ENCODE peak calls at places on chromosomes 16 and 17, in eight cellular contexts. E is tibial artery; Y is body of pancreas; L is MM.1S; K is mesendoderm; S is CD8-positive, alpha-beta memory T cell; V is tibial nerve; A is keratinocyte. Z is an unnamed sample. For H3K27me3, the result is how much of the 10 kb centered on the place peaks cover.

GRCh38 chr17:71975998-71976649 is 144.7 kb upstream of the SOX9 start:
- DNase-seq in S (no peak), V (peak), A (peak), K (peak), L (no peak), E (peak), Y (peak), Z (no peak)

GRCh38 chr17:45103269-45103795 is 29.0 kb downstream of the PLCD3 start:
- DNase-seq in Y (no peak), S (no peak), A (no peak), E (no peak), L (no peak), V (no peak), K (no peak), Z (no peak)

GRCh38 chr17:81481815-81482505 is 30.6 kb downstream of the ACTG1 start:
- DNase-seq in Y (no peak), E (no peak), L (no peak), A (no peak), V (no peak), K (no peak), S (no peak), Z (no peak)

GRCh38 chr16:52070341-52071057 is 476.4 kb downstream of the TOX3 start:
- DNase-seq in Y (no peak), V (no peak), L (no peak), S (no peak), E (no peak), K (no peak), A (no peak), Z (no peak)

GRCh38 chr17:45226620-45227019 is 4.9 kb downstream of the FMNL1 start:
- DNase-seq in S (no peak), A (no peak), E (no peak), K (no peak), V (no peak), Y (no peak), L (peak), Z (no peak)

GRCh38 chr17:3554440-3554839 is 3.2 kb downstream of the TRPV3 start:
- DNase-seq in A (no peak), Y (no peak), V (no peak), L (no peak), E (no peak), S (no peak), K (no peak), Z (no peak)

GRCh38 chr17:3556905-3557767 is 476 bp downstream of the TRPV3 start:
- DNase-seq in A (no peak), S (no peak), L (peak), Y (no peak), K (no peak), V (no peak), E (no peak), Z (no peak)

GRCh38 chr17:28949185-28950016 is 1.9 kb downstream of the PHF12 start:
- DNase-seq in V (peak), Y (peak), K (peak), S (peak), A (no peak), L (peak), E (peak), Z (peak)

GRCh38 chr16:18932243-18932997 is 6.2 kb upstream of the SMG1 start:
- DNase-seq in E (peak), L (no peak), S (no peak), Y (no peak), V (no peak), A (no peak), K (no peak), Z (no peak)

GRCh38 chr17:45971698-45972141 is 27.3 kb upstream of the STH start:
- DNase-seq in L (no peak), V (no peak), E (no peak), K (peak), S (no peak), A (no peak), Y (no peak), Z (no peak)

GRCh38 chr17:75124041-75124818 is 7.3 kb downstream of the NT5C start:
- DNase-seq in L (no peak), K (no peak), Y (peak), V (no peak), A (peak), E (peak), S (peak), Z (peak)

GRCh38 chr17:56812971-56813388 is 20.7 kb downstream of the C17orf67 start:
- DNase-seq in L (no peak), E (no peak), S (no peak), V (no peak), Y (no peak), K (no peak), A (no peak), Z (no peak)

GRCh38 chr17:46043606-46044005 is 44.6 kb downstream of the STH start:
- DNase-seq in Y (no peak), L (no peak), S (no peak), A (no peak), V (no peak), E (no peak), K (no peak), Z (no peak)

GRCh38 chr17:39170558-39170957 is 4.6 kb upstream of the ARL5C start:
- DNase-seq in E (no peak), S (no peak), Y (no peak), K (no peak), V (no peak), A (no peak), L (no peak), Z (no peak)

GRCh38 chr17:50691550-50692447 is 15.9 kb downstream of the ANKRD40 start:
- DNase-seq in K (no peak), L (no peak), V (no peak), E (no peak), Y (peak), S (no peak), A (no peak), Z (no peak)

GRCh38 chr16:27911486-27911885 is 152.0 kb downstream of the GSG1L start:
- DNase-seq in E (no peak), A (no peak), K (no peak), S (no peak), L (no peak), Y (no peak), V (no peak), Z (no peak)

GRCh38 chr17:51078009-51078592 is 42.6 kb downstream of the SPAG9 start:
- DNase-seq in L (no peak), V (no peak), K (no peak), E (no peak), A (no peak), S (no peak), Y (no peak), Z (peak)

GRCh38 chr17:3636908-3637373 is 381 bp downstream of the CTNS start:
- DNase-seq in L (no peak), A (no peak), K (peak), Y (no peak), E (no peak), S (no peak), V (no peak), Z (no peak)

GRCh38 chr17:17900615-17901520 is 64.1 kb upstream of the SREBF1 start:
- DNase-seq in S (no peak), A (no peak), E (peak), V (peak), K (peak), L (no peak), Y (peak), Z (peak)

GRCh38 chr17:17606416-17607000 is 15.0 kb upstream of the PEMT start:
- DNase-seq in Y (no peak), A (no peak), V (no peak), E (no peak), L (no peak), K (no peak), S (no peak), Z (no peak)

GRCh38 chr17:50129303-50129945 is 536 bp downstream of the SAMD14 start:
- DNase-seq in K (peak), Y (no peak), S (peak), V (no peak), E (peak), L (no peak), A (no peak), Z (no peak)

GRCh38 chr16:12229759-12230594 is 253.4 kb downstream of the SNX29 start:
- DNase-seq in Y (peak), E (no peak), V (no peak), A (no peak), K (no peak), S (no peak), L (no peak), Z (no peak)

GRCh38 chr17:4850236-4850635 is 17.1 kb downstream of the MINK1 start:
- DNase-seq in S (no peak), Y (no peak), A (no peak), K (no peak), E (no peak), V (no peak), L (no peak), Z (no peak)

GRCh38 chr17:73770115-73770848 is 126.0 kb upstream of the SDK2 start:
- DNase-seq in V (peak), Y (peak), K (peak), E (peak), L (no peak), A (peak), S (no peak), Z (no peak)

GRCh38 chr17:57557793-57558681 is 187.1 kb downstream of the CCDC182 start:
- DNase-seq in Y (no peak), E (no peak), L (no peak), A (peak), V (no peak), S (no peak), K (peak), Z (no peak)

GRCh38 chr16:84703671-84704070 is 3.9 kb downstream of the USP10 start:
- DNase-seq in E (no peak), A (no peak), K (no peak), S (no peak), Y (no peak), L (no peak), V (no peak), Z (no peak)

GRCh38 chr16:583815-584591 is 5.9 kb upstream of the RAB40C start:
- DNase-seq in K (no peak), E (no peak), A (no peak), L (no peak), V (no peak), S (no peak), Y (no peak), Z (no peak)

GRCh38 chr17:78484300-78485159 is 92.7 kb downstream of the DNAH17 start:
- DNase-seq in Y (no peak), K (peak), S (peak), L (no peak), A (no peak), E (no peak), V (no peak), Z (peak)

GRCh38 chr16:86577314-86577971 is 906 bp upstream of the FOXL1 start:
- DNase-seq in V (no peak), A (no peak), Y (no peak), E (peak), S (no peak), K (peak), L (no peak), Z (no peak)

GRCh38 chr17:36124879-36125824 is 21.5 kb downstream of the CCL4 start:
- DNase-seq in A (no peak), L (no peak), K (peak), Y (no peak), E (no peak), V (no peak), S (no peak), Z (peak)

GRCh38 chr17:15999974-16000827 is 577 bp downstream of the TTC19 start:
- DNase-seq in E (peak), V (no peak), S (no peak), Y (peak), K (peak), A (no peak), L (no peak), Z (no peak)

GRCh38 chr17:57289613-57290012 is 33.3 kb downstream of the MSI2 start:
- DNase-seq in K (no peak), L (no peak), E (no peak), Y (no peak), S (no peak), A (no peak), V (no peak), Z (no peak)

GRCh38 chr16:2511128-2511785 is 2.5 kb upstream of the ATP6V0C start:
- DNase-seq in A (no peak), E (peak), V (peak), K (peak), L (no peak), Y (no peak), S (no peak), Z (peak)

GRCh38 chr17:8041249-8041928 is 2.5 kb downstream of the ALOX15B start:
- DNase-seq in Y (peak), V (peak), K (peak), A (no peak), S (no peak), L (peak), E (peak), Z (no peak)

GRCh38 chr17:15092762-15093161 is 172.4 kb downstream of the PMP22 start:
- DNase-seq in V (no peak), L (no peak), S (no peak), K (no peak), Y (no peak), E (no peak), A (no peak), Z (no peak)

GRCh38 chr17:8954339-8954738 is 11.2 kb downstream of the PIK3R5 start:
- DNase-seq in A (no peak), E (peak), S (peak), L (no peak), V (peak), Y (peak), K (peak), Z (peak)

GRCh38 chr16:25110392-25110947 is 1.1 kb upstream of the LCMT1 start:
- DNase-seq in S (no peak), A (no peak), E (no peak), L (no peak), V (no peak), Y (no peak), K (no peak), Z (no peak)

GRCh38 chr16:87608400-87608985 is 6.2 kb downstream of the JPH3 start:
- DNase-seq in A (peak), Y (peak), S (no peak), V (peak), E (peak), L (peak), K (peak), Z (peak)

GRCh38 chr16:87607871-87608270 is 5.6 kb downstream of the JPH3 start:
- DNase-seq in V (no peak), Y (no peak), E (no peak), K (no peak), S (no peak), A (no peak), L (no peak), Z (no peak)

GRCh38 chr16:87610026-87610425 is 7.7 kb downstream of the JPH3 start:
- DNase-seq in E (no peak), K (no peak), A (no peak), S (no peak), V (no peak), L (no peak), Y (no peak), Z (no peak)

GRCh38 chr16:87604572-87605135 is 2.3 kb downstream of the JPH3 start:
- DNase-seq in S (no peak), V (no peak), L (no peak), Y (no peak), A (no peak), K (no peak), E (no peak), Z (no peak)

GRCh38 chr16:87607223-87607622 is 4.9 kb downstream of the JPH3 start:
- DNase-seq in A (no peak), L (no peak), V (no peak), Y (no peak), E (no peak), S (no peak), K (no peak), Z (no peak)
- H3K27me3 ChIP-seq in A (under half), L (under half), V (half or more), Y (under half), E (half or more), S (under half), K (under half), Z (half or more)

GRCh38 chr17:2380225-2380922 is 20.5 kb downstream of the MNT start:
- DNase-seq in K (peak), L (no peak), S (no peak), E (no peak), A (no peak), V (no peak), Y (no peak), Z (no peak)
- H3K27ac ChIP-seq in K (no peak), L (no peak), S (no peak), E (no peak), A (no peak), V (peak), Y (no peak), Z (no peak)

GRCh38 chr17:41522301-41523224 is 3.9 kb upstream of the KRT15 start:
- DNase-seq in A (no peak), E (no peak), S (no peak), K (no peak), V (no peak), L (no peak), Y (no peak), Z (no peak)
- H3K4me3 ChIP-seq in A (no peak), E (no peak), S (no peak), K (no peak), V (no peak), L (no peak), Y (no peak), Z (no peak)

GRCh38 chr16:56202036-56202435 is 10.7 kb downstream of the GNAO1 start:
- DNase-seq in S (peak), V (no peak), L (no peak), K (no peak), Y (no peak), E (no peak), A (no peak), Z (no peak)
- H3K27me3 ChIP-seq in S (under half), V (under half), L (under half), K (under half), Y (under half), E (under half), A (under half), Z (under half)

GRCh38 chr16:54847207-54847606 is 83.5 kb upstream of the IRX5 start:
- DNase-seq in Y (no peak), A (peak), S (no peak), L (no peak), K (no peak), V (no peak), E (no peak), Z (no peak)

GRCh38 chr16:54847609-54848008 is 83.1 kb upstream of the IRX5 start:
- DNase-seq in E (no peak), K (no peak), V (no peak), L (no peak), Y (no peak), S (no peak), A (no peak), Z (no peak)

GRCh38 chr16:54843424-54843750 is 87.3 kb upstream of the IRX5 start:
- DNase-seq in K (no peak), Y (no peak), A (peak), L (peak), E (no peak), S (no peak), V (no peak), Z (no peak)

GRCh38 chr16:54842743-54843423 is 87.8 kb upstream of the IRX5 start:
- DNase-seq in A (no peak), Y (no peak), S (no peak), E (no peak), L (peak), K (no peak), V (no peak), Z (no peak)

DNA sequence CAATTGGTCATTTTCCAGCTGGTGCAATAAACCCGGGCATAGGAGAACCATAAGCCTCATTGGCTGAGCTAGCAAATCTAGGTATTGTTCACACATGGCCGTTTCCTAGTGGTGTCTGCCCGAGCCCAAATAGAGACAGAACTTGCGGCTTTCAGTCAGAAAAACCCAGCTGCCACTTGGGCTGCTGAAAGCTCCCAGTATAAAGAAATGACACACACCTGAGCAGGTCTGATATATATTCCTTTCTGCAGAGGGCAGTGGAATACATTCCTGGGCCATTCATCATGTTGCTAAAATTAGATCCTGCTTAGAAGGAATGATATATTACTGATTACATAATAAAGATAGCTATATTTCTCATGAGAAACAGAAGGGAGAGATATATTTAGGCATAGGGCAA is 83.9 kb upstream of the IRX5 start:
- DNase-seq in Y (peak), A (peak), V (no peak), K (peak), S (no peak), E (no peak), L (peak), Z (no peak)
- H3K27ac ChIP-seq in Y (no peak), A (peak), V (no peak), K (no peak), S (no peak), E (no peak), L (peak), Z (no peak)

DNA sequence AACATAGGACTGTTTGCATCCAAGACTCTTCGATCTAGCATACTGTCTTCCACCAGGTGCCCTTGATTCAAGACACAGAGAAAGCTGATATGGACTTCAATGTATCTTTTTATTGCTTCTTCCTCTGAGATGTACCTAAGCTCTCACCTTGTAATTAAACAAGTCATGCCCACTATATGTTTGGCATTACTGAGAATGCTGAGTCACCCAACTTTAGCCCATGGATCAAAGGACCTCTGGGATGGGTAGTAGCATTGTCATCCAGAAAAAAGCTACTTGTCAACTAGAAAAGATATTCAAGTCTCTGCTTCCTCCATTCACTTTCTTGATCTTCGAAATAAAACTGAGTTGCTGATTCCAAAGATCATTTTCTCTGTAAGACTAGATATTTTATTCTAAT is 37.8 kb downstream of the CDH8 start:
- DNase-seq in V (no peak), Y (no peak), K (no peak), E (no peak), A (no peak), S (no peak), L (no peak), Z (no peak)
- H3K4me3 ChIP-seq in V (no peak), Y (no peak), K (no peak), E (no peak), A (no peak), S (no peak), L (no peak), Z (no peak)

DNA sequence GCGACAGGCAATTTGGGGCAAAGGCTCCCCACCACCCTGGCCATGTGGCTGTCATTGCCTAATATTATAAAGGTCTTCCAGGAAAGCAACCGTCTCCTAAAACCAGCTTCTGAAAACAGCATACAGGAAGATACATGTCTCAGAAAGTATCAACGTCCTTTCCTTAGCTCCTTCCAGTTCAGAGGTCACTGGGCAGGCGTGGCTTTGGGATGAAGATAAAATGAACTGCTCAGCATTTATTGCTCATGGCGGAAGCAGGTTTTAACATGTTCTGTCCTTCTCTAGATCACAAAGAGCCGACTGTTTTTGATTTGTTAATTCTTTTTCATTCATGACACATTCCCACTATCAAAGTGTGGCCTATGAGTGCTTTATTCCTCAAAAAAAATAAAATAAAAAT is 8.0 kb downstream of the CFAP20 start:
- DNase-seq in L (no peak), Y (no peak), V (no peak), S (no peak), A (no peak), E (no peak), K (no peak), Z (no peak)
- H3K27me3 ChIP-seq in L (under half), Y (under half), V (under half), S (under half), A (under half), E (under half), K (under half), Z (under half)

DNA sequence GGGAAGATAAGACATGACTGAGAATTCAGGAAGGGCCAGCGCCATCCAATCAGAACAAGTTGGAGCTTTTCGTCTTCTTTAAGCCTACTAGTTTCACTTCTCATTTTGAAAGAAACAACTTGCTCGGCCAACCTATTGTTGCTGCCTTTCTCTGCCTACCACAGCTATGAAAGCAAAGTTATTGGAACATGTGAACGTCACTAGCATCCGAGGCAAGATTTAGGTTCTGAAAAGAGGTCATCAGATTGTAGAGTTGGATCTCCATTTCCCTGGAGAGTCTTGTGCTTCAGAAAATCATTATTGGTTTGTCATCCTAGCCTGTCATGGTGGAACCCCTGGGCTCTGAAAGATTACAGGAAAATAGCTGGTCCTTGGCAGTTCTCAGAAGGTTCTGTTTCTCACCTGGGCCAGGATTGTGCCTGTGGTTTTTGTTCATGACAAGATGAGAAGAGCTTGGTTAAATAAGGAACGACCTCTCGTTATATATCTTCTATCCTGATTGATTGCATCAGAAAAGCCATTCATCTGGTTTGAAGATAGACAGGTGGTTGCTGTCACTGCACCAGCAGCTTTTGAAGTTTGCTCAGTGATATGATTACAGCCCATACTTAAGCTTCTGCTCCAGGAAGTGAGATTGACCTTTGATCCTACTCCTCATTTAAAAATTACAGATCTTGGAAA is 25.3 kb downstream of the CDH13 start:
- DNase-seq in K (no peak), S (no peak), V (no peak), A (no peak), E (no peak), L (peak), Y (no peak), Z (no peak)
- H3K27ac ChIP-seq in K (no peak), S (no peak), V (no peak), A (peak), E (no peak), L (peak), Y (no peak), Z (no peak)